ENCODE peak calls at places on chromosomes 5 and 9, in four cellular contexts. J is PC-3, F is fibroblast of villous mesenchyme, B is astrocyte of the spinal cord. N is an unnamed sample.

GRCh38 chr9:136361047-136361756 is 2.3 kb downstream of the DNLZ start:
- DNase-seq in F (peak; percentile 60), J (no peak), B (no peak), N (no peak)

GRCh38 chr5:131375351-131375750 is 111.5 kb downstream of the CDC42SE2 start:
- DNase-seq in F (no peak), B (no peak), J (no peak), N (no peak)

GRCh38 chr5:74173260-74173659 is 467.3 kb downstream of the ENC1 start:
- DNase-seq in F (no peak), J (no peak), B (peak; percentile 91), N (no peak)

GRCh38 chr5:31854625-31855526 is 215.9 kb downstream of the PDZD2 start:
- DNase-seq in J (peak; percentile 79), F (peak; percentile 42), B (peak; percentile 62), N (peak; percentile 24)

GRCh38 chr5:148808864-148809642 is 17.4 kb upstream of the ADRB2 start:
- DNase-seq in J (peak; percentile 74), F (no peak), B (no peak), N (no peak)

GRCh38 chr5:142397178-142397577 is 72.4 kb upstream of the SPRY4 start:
- DNase-seq in J (no peak), B (no peak), F (no peak), N (no peak)

GRCh38 chr9:89555016-89555415 is 49.8 kb upstream of the GADD45G start:
- DNase-seq in B (no peak), J (no peak), F (no peak), N (no peak)

GRCh38 chr9:5425006-5425628 is 12.6 kb downstream of the PLGRKT start:
- DNase-seq in B (peak; percentile 37), J (peak; percentile 63), F (peak; percentile 38), N (peak; percentile 46)

GRCh38 chr9:33927694-33928093 is 110.7 kb downstream of the UBE2R2 start:
- DNase-seq in J (no peak), F (no peak), B (no peak), N (no peak)

GRCh38 chr9:110440161-110440560 is 102.5 kb upstream of the TXNDC8 start:
- DNase-seq in J (peak; percentile 13), B (peak; percentile 82), F (peak; percentile 90), N (peak; percentile 87)

GRCh38 chr5:14370386-14370785 is 211.2 kb upstream of the OTULINL start:
- DNase-seq in F (no peak), J (no peak), B (no peak), N (no peak)

GRCh38 chr5:173643964-173644363 is 27.5 kb upstream of the BOD1 start:
- DNase-seq in B (no peak), J (no peak), F (no peak), N (no peak)

GRCh38 chr9:86405086-86405491 is 50.9 kb upstream of the TUT7 start:
- DNase-seq in J (no peak), F (peak; percentile 24), B (no peak), N (peak; percentile 19)

GRCh38 chr9:88971131-88971960 is 19.9 kb upstream of the S1PR3 start:
- DNase-seq in J (no peak), F (no peak), B (no peak), N (no peak)

GRCh38 chr9:6968271-6968670 is 210.5 kb downstream of the KDM4C start:
- DNase-seq in F (peak; percentile 72), B (peak; percentile 75), J (no peak), N (peak; percentile 22)

GRCh38 chr5:65434122-65434521 is 47.6 kb downstream of the ADAMTS6 start:
- DNase-seq in B (no peak), F (no peak), J (no peak), N (no peak)

GRCh38 chr5:65395526-65396155 is 86.1 kb downstream of the ADAMTS6 start:
- DNase-seq in J (no peak), B (no peak), F (peak; percentile 34), N (peak; percentile 75)

GRCh38 chr5:11130111-11130510 is 369.1 kb upstream of the DAP start:
- DNase-seq in J (no peak), F (no peak), B (no peak), N (no peak)

GRCh38 chr9:92140074-92140753 is 25.0 kb upstream of the SPTLC1 start:
- DNase-seq in F (peak; percentile 71), J (peak; percentile 73), B (peak; percentile 73), N (peak; percentile 78)
- H3K4me3 ChIP-seq in F (no peak overlapping the region), J (peak overlapping the region; percentile 58), B (peak overlapping the region; percentile 52), N (no peak overlapping the region)

GRCh38 chr9:107539427-107540154 is 50.0 kb upstream of the KLF4 start:
- DNase-seq in F (peak; percentile 45), J (peak; percentile 24), B (no peak), N (no peak)
- TF ChIP-seq CTCF in F (no peak), J (peak; percentile 21), B (no peak), N (peak; percentile 4)

GRCh38 chr9:94656190-94656589 is 16.9 kb upstream of the FBP1 start:
- DNase-seq in J (no peak), B (no peak), F (peak; percentile 27), N (no peak)
- H3K4me3 ChIP-seq in J (no peak overlapping the region), B (no peak overlapping the region), F (peak overlapping the region; percentile 24), N (no peak overlapping the region)

GRCh38 chr5:40634593-40634992 is 45.1 kb upstream of the PTGER4 start:
- DNase-seq in B (no peak), J (no peak), F (no peak), N (no peak)

GRCh38 chr5:40634154-40634553 is 45.6 kb upstream of the PTGER4 start:
- DNase-seq in F (no peak), J (no peak), B (no peak), N (no peak)

GRCh38 chr5:40628428-40628827 is 51.3 kb upstream of the PTGER4 start:
- DNase-seq in F (no peak), B (no peak), J (no peak), N (no peak)

GRCh38 chr5:40630166-40630565 is 49.5 kb upstream of the PTGER4 start:
- DNase-seq in F (no peak), B (no peak), J (no peak), N (no peak)

DNA sequence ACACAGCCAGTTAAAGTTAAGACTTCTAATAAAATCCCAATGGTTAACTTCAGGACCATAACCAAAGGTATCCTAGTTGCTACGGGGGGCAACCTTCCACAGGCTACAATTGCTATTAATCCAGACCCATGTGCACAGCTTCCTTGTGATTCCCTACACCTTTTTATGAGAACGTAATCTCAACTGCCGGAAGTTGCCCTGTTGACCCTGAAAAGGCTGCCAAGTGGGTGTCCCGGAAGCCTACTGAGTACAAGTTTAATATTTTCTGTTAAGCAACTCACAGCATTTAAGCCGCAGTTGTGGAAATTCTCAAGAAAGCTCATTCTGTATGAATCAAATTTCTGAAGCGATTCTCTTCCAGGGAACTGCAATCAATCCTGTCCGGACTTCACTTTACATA is 48.5 kb upstream of the PTGER4 start:
- DNase-seq in J (no peak), F (no peak), B (no peak), N (no peak)
- TF ChIP-seq CTCF in J (no peak), F (no peak), B (no peak), N (no peak)

DNA sequence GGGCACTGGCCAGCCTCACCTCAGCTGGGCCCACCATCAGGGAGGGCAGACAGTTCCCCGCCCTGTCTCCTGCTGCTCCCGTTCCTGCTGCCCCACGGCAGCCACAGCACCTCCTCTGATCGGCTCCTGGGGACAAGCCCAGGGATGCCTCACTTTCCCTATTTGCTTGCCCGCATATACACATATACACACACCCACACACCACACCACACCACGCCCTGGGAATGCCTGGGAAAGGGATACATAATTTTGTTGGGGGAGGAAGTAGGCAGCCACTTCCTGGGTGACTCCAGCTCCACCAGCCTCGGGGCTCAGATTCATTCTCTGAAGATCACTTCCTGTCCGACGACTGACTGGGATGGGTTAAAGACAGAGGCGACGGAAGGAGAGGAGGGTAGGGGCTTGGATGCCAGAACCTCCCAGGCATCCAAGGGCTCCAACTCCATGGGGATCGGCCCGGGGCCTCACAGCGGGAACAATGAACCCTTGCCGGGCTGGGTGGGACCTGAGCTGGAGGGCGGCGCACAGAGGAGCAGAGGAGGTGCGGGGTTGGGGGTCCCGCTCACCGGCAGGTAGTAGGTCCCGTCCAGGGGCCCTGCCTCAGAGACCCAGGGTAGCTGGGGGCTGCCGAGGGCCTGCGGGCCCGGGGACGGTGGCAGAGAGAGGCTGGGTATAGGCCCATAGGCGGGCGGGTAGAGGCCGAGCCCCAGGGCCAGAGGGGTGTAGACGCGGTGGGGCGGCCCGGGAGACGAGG is 2.0 kb upstream of the MZB1 start:
- DNase-seq in J (peak; percentile 92), F (no peak), B (no peak), N (no peak)
- H3K4me3 ChIP-seq in J (peak overlapping the region; percentile 87), F (no peak overlapping the region), B (no peak overlapping the region), N (no peak overlapping the region)

GRCh38 chr9:128825923-128826702 is 3.5 kb downstream of the SPOUT1 start:
- DNase-seq in B (no peak), F (no peak), J (no peak), N (no peak)
- TF ChIP-seq CTCF in B (no peak), F (no peak), J (no peak), N (peak; percentile 20)

N was measured in cardiac fibroblast.